ENCODE peak calls at places on chromosomes 2 and 18, in four cellular contexts. One of them, this sample, is unnamed.

GRCh38 chr2:66446178-66446860 is 11.4 kb downstream of the MEIS1 start:
- DNase-seq in posterior cingulate gyrus: no peak
- DNase-seq in activated CD4-positive, alpha-beta T cell treated with anti-CD3 and anti-CD28 coated beads for 24 hours: no peak
- DNase-seq in IMR-90: no peak
- DNase-seq in this sample: no peak

GRCh38 chr18:41731887-41732286 is 223.1 kb upstream of the PIK3C3 start:
- DNase-seq in posterior cingulate gyrus: no peak
- DNase-seq in activated CD4-positive, alpha-beta T cell treated with anti-CD3 and anti-CD28 coated beads for 24 hours: no peak
- DNase-seq in IMR-90: no peak
- DNase-seq in this sample: no peak

GRCh38 chr2:70132244-70133126 is 45.2 kb downstream of the PCBP1 start:
- DNase-seq in posterior cingulate gyrus: peak
- DNase-seq in activated CD4-positive, alpha-beta T cell treated with anti-CD3 and anti-CD28 coated beads for 24 hours: no peak
- DNase-seq in IMR-90: peak
- DNase-seq in this sample: peak

GRCh38 chr2:128727914-128728313 is 409.2 kb upstream of the HS6ST1 start:
- DNase-seq in posterior cingulate gyrus: no peak
- DNase-seq in activated CD4-positive, alpha-beta T cell treated with anti-CD3 and anti-CD28 coated beads for 24 hours: no peak
- DNase-seq in IMR-90: peak
- DNase-seq in this sample: no peak

GRCh38 chr2:215137741-215138340 is 585 bp downstream of the ABCA12 start:
- DNase-seq in posterior cingulate gyrus: no peak
- DNase-seq in activated CD4-positive, alpha-beta T cell treated with anti-CD3 and anti-CD28 coated beads for 24 hours: no peak
- DNase-seq in IMR-90: peak
- DNase-seq in this sample: no peak

GRCh38 chr18:9204659-9205058 is 68.1 kb downstream of the ANKRD12 start:
- DNase-seq in posterior cingulate gyrus: no peak
- DNase-seq in activated CD4-positive, alpha-beta T cell treated with anti-CD3 and anti-CD28 coated beads for 24 hours: no peak
- DNase-seq in IMR-90: no peak
- DNase-seq in this sample: no peak

GRCh38 chr2:163155279-163155883 is 316.8 kb upstream of the KCNH7 start:
- DNase-seq in posterior cingulate gyrus: no peak
- DNase-seq in activated CD4-positive, alpha-beta T cell treated with anti-CD3 and anti-CD28 coated beads for 24 hours: no peak
- DNase-seq in IMR-90: peak
- DNase-seq in this sample: no peak

GRCh38 chr18:30568333-30568732 is 474.2 kb downstream of the DSC3 start:
- DNase-seq in posterior cingulate gyrus: no peak
- DNase-seq in activated CD4-positive, alpha-beta T cell treated with anti-CD3 and anti-CD28 coated beads for 24 hours: no peak
- DNase-seq in IMR-90: no peak
- DNase-seq in this sample: no peak

GRCh38 chr2:108271691-108272253 is 16.9 kb upstream of the SULT1C2 start:
- DNase-seq in posterior cingulate gyrus: no peak
- DNase-seq in activated CD4-positive, alpha-beta T cell treated with anti-CD3 and anti-CD28 coated beads for 24 hours: no peak
- DNase-seq in IMR-90: peak
- DNase-seq in this sample: no peak

GRCh38 chr2:212494413-212495020 is 44.1 kb downstream of the ERBB4 start:
- DNase-seq in posterior cingulate gyrus: no peak
- DNase-seq in activated CD4-positive, alpha-beta T cell treated with anti-CD3 and anti-CD28 coated beads for 24 hours: no peak
- DNase-seq in IMR-90: no peak
- DNase-seq in this sample: no peak

GRCh38 chr2:234335676-234336228 is 161.1 kb downstream of the ARL4C start:
- DNase-seq in posterior cingulate gyrus: peak
- DNase-seq in activated CD4-positive, alpha-beta T cell treated with anti-CD3 and anti-CD28 coated beads for 24 hours: peak
- DNase-seq in IMR-90: peak
- DNase-seq in this sample: peak